ENCODE peak calls at places on chromosomes 5 and 9, in six cellular contexts. N, P, R, K, F and T are unnamed samples. For H3K4me1, the result is how much of the 10 kb centered on the place peaks cover.

GRCh38 chr5:167895899-167896659 is 395.4 kb upstream of the WWC1 start:
- DNase-seq in N (no peak), P (peak), R (no peak), K (no peak), F (no peak), T (no peak)

GRCh38 chr5:119267958-119268386 is 87.8 kb upstream of the TNFAIP8 start:
- DNase-seq in N (peak), P (peak), R (peak), K (peak), F (peak), T (peak)

GRCh38 chr5:57482671-57483106 is at the start of gene ACTBL2:
- DNase-seq in N (no peak), P (no peak), R (no peak), K (no peak), F (no peak), T (no peak)

GRCh38 chr5:1076406-1076805 is 35.5 kb downstream of the SLC12A7 start:
- DNase-seq in N (no peak), P (no peak), R (no peak), K (no peak), F (no peak), T (no peak)

GRCh38 chr9:103364753-103365152 is 369.6 kb downstream of the CYLC2 start:
- DNase-seq in N (no peak), P (no peak), R (no peak), K (no peak), F (no peak), T (no peak)

GRCh38 chr5:36696059-36696673 is 89.8 kb downstream of the SLC1A3 start:
- DNase-seq in N (peak), P (peak), R (no peak), K (peak), F (peak), T (peak)

GRCh38 chr5:19546521-19546920 is 441.5 kb downstream of the CDH18 start:
- DNase-seq in N (no peak), P (no peak), R (no peak), K (no peak), F (no peak), T (no peak)

GRCh38 chr5:154873791-154874331 is 15.4 kb downstream of the CNOT8 start:
- DNase-seq in N (no peak), P (no peak), R (no peak), K (no peak), F (no peak), T (no peak)

GRCh38 chr5:131488463-131488862 is 146.6 kb downstream of the RAPGEF6 start:
- DNase-seq in N (no peak), P (no peak), R (peak), K (no peak), F (no peak), T (no peak)

GRCh38 chr5:125786021-125786420 is 637.2 kb upstream of the GRAMD2B start:
- DNase-seq in N (no peak), P (no peak), R (no peak), K (no peak), F (no peak), T (no peak)

GRCh38 chr9:117293199-117294114 is 121.4 kb downstream of the ASTN2 start:
- DNase-seq in N (no peak), P (no peak), R (no peak), K (no peak), F (no peak), T (no peak)

GRCh38 chr5:148969291-148969690 is 93.6 kb downstream of the SH3TC2 start:
- DNase-seq in N (no peak), P (peak), R (no peak), K (no peak), F (no peak), T (no peak)

GRCh38 chr5:176851380-176851779 is 41.0 kb downstream of the UNC5A start:
- DNase-seq in N (no peak), P (no peak), R (no peak), K (no peak), F (no peak), T (no peak)
- H3K4me1 ChIP-seq in N (under half), P (under half), R (under half), K (under half), F (under half), T (under half)

DNA sequence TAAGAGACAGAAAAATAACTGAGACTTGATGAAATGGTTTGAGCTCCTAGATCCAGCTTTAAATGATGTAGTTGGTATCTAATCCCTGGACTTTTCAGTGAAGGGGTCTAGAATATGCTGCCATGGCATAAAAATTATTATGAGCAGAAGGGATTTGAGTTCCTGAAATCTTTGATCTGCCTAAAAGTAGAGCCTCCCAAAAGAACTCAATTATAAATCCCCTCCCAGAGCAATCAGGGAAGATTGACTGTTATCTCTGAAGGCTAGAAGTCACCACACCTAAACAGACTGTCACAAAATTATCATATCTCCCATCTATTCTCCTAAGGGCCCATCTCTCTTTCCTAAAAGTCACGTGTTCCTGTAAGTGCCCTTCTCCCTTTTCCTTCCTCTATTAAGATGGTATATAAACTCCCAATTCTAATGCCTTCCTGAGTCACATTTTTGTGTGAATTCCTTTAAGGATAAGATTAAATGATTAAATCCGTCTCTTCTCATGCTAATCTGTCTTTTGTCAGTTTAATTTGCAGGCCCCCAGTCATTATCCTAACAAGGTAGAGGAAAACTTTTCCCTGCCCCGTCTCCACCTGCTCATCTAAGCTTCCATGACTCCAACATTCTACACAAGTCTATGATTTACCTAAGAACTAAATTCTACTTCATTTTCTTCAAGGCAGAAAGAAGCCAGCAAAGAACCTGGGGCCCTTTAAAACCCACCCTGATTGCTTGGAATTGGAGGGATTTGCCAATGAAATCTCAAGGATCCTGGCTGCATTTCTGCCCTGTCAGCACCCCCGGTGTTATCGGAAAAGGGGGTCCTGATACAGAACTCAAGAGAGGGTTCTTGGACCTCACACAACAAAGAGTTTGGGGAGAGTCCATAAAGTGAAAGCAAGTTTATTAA is 47.1 kb upstream of the PWWP2A start:
- DNase-seq in N (no peak), P (no peak), R (no peak), K (no peak), F (no peak), T (peak)
- H3K9ac ChIP-seq in N (peak), P (no peak), R (no peak), K (no peak), F (no peak), T (no peak)

GRCh38 chr5:108661590-108662219 is 86.0 kb upstream of the FER start:
- DNase-seq in N (no peak), P (no peak), R (no peak), K (peak), F (no peak), T (no peak)
- TF ChIP-seq YY1 in N (no peak), P (no peak), R (no peak), K (no peak), F (no peak), T (no peak)

DNA sequence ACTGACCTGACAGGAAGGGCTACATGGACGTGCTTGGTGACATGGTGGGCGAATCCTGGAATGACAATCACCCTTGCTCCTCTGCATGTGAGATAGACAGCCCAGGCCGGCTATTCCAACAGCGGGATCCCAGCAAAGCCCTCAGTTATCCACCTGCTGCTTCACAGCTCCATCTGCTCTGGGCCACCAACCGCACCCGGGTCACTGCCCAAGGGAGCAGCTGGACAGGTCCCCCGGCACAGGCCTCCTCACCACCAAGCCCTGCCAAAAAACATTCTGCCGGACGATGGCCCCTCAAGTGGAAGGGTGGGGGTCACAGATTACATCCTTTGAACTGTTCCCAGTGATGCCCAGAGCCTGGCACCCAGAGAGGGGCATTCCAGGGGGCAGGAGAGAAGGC is 39.6 kb downstream of the STK10 start:
- DNase-seq in N (no peak), P (no peak), R (no peak), K (no peak), F (no peak), T (no peak)
- H3K4me1 ChIP-seq in N (under half), P (under half), R (under half), K (under half), F (under half), T (under half)

GRCh38 chr5:54360089-54360488 is 49.7 kb upstream of the ARL15 start:
- DNase-seq in N (no peak), P (no peak), R (no peak), K (no peak), F (peak), T (no peak)
- H3K9ac ChIP-seq in N (no peak), P (no peak), R (no peak), K (no peak), F (no peak), T (no peak)

GRCh38 chr5:146588806-146589355 is 72.9 kb upstream of the GPR151 start:
- DNase-seq in N (no peak), P (no peak), R (no peak), K (no peak), F (no peak), T (no peak)

GRCh38 chr5:146584750-146585149 is 68.8 kb upstream of the GPR151 start:
- DNase-seq in N (no peak), P (no peak), R (no peak), K (no peak), F (no peak), T (no peak)

GRCh38 chr5:146592342-146592741 is 76.4 kb upstream of the GPR151 start:
- DNase-seq in N (no peak), P (no peak), R (no peak), K (no peak), F (no peak), T (no peak)

GRCh38 chr5:146586752-146587151 is 70.8 kb upstream of the GPR151 start:
- DNase-seq in N (no peak), P (no peak), R (no peak), K (no peak), F (no peak), T (no peak)

GRCh38 chr5:146588331-146588730 is 72.3 kb upstream of the GPR151 start:
- DNase-seq in N (no peak), P (no peak), R (no peak), K (no peak), F (no peak), T (no peak)
- TF ChIP-seq YY1 in N (no peak), P (no peak), R (no peak), K (no peak), F (no peak), T (no peak)